ENCODE peak calls at places on chromosomes 2 and 18, in ten cellular contexts. D is K562; V is psoas muscle; R is pancreas; N is upper lobe of right lung; G is heart left ventricle; A is mucosa of descending colon; C is PC-3; O is CD4-positive, CD25-positive, alpha-beta regulatory T cell; P is left lung. Z is an unnamed sample. For H3K36me3, the result is how much of the 10 kb centered on the place peaks cover.

GRCh38 chr18:44602380-44602779 is 78.3 kb upstream of the SETBP1 start:
- ATAC-seq in N (no peak), G (no peak), O (no peak), R (no peak), D (no peak), C (peak), A (no peak), P (no peak), V (no peak), Z (no peak)

GRCh38 chr2:108587621-108588020 is 53.4 kb downstream of the LIMS1 start:
- ATAC-seq in G (peak), D (peak), V (peak), A (peak), C (peak), P (peak), O (no peak), R (peak), N (peak), Z (peak)

GRCh38 chr2:237726401-237726830 is 72.2 kb upstream of the RBM44 start:
- ATAC-seq in V (peak), D (no peak), N (peak), R (peak), P (peak), O (no peak), G (peak), C (no peak), A (peak), Z (peak)

GRCh38 chr2:121089005-121089510 is 195.9 kb downstream of the TFCP2L1 start:
- ATAC-seq in G (peak), C (no peak), N (peak), O (no peak), D (no peak), P (no peak), R (no peak), A (no peak), V (no peak), Z (no peak)

GRCh38 chr2:168203762-168204693 is 43.4 kb downstream of the STK39 start:
- ATAC-seq in C (no peak), O (no peak), D (no peak), V (no peak), N (peak), G (peak), P (peak), R (peak), A (no peak), Z (no peak)

GRCh38 chr2:223697921-223698645 is 95.9 kb upstream of the SCG2 start:
- ATAC-seq in N (no peak), V (no peak), G (no peak), P (no peak), A (no peak), O (no peak), D (no peak), R (no peak), C (no peak), Z (no peak)

GRCh38 chr2:64672708-64673107 is 19.0 kb upstream of the SERTAD2 start:
- ATAC-seq in A (peak), N (no peak), P (no peak), O (no peak), C (no peak), R (no peak), D (peak), V (no peak), G (no peak), Z (no peak)

GRCh38 chr18:5895300-5895885 is at the start of gene TMEM200C:
- ATAC-seq in G (no peak), O (no peak), C (peak), V (no peak), R (peak), D (no peak), P (peak), A (peak), N (peak), Z (peak)

GRCh38 chr2:64937341-64938230 is 51.6 kb upstream of the SLC1A4 start:
- ATAC-seq in A (peak), G (peak), R (peak), D (no peak), O (no peak), N (peak), P (peak), V (peak), C (no peak), Z (peak)

GRCh38 chr2:12897181-12897580 is 180.4 kb downstream of the TRIB2 start:
- ATAC-seq in G (no peak), A (peak), N (no peak), D (no peak), C (no peak), R (no peak), V (no peak), P (no peak), O (peak), Z (no peak)

GRCh38 chr2:16015210-16015902 is 75.0 kb downstream of the MYCN start:
- ATAC-seq in V (no peak), C (no peak), D (no peak), R (no peak), G (no peak), N (no peak), P (no peak), A (no peak), O (no peak), Z (no peak)

GRCh38 chr2:40087434-40087833 is 308.4 kb upstream of the THUMPD2 start:
- ATAC-seq in N (no peak), O (no peak), R (no peak), G (peak), V (no peak), P (peak), A (peak), D (no peak), C (no peak), Z (no peak)

GRCh38 chr2:105426626-105427292 is 27.9 kb upstream of the FHL2 start:
- ATAC-seq in D (peak), A (peak), C (no peak), O (peak), P (no peak), N (no peak), R (no peak), V (no peak), G (peak), Z (no peak)

GRCh38 chr2:168573128-168573903 is 117.2 kb downstream of the CERS6 start:
- ATAC-seq in N (peak), V (no peak), R (no peak), A (no peak), C (no peak), P (no peak), D (no peak), G (no peak), O (no peak), Z (no peak)

GRCh38 chr2:241865957-241866858 is 3.3 kb upstream of the RTP5 start:
- ATAC-seq in D (peak), C (no peak), N (no peak), O (no peak), V (no peak), G (no peak), R (no peak), A (no peak), P (no peak), Z (no peak)

GRCh38 chr2:20223345-20224190 is 1.4 kb downstream of the SDC1 start:
- ATAC-seq in G (peak), N (peak), D (no peak), A (peak), O (no peak), C (peak), P (peak), V (peak), R (peak), Z (peak)

GRCh38 chr18:3279201-3280185 is 17.6 kb downstream of the MYL12B start:
- ATAC-seq in A (peak), P (no peak), O (peak), D (peak), G (peak), R (no peak), C (no peak), N (peak), V (peak), Z (no peak)

GRCh38 chr2:9650119-9650821 is 19.5 kb upstream of the YWHAQ start:
- ATAC-seq in R (no peak), A (no peak), G (no peak), P (no peak), O (no peak), D (no peak), V (no peak), C (no peak), N (no peak), Z (no peak)

GRCh38 chr2:8586397-8587051 is 95.3 kb upstream of the ID2 start:
- ATAC-seq in O (no peak), D (no peak), P (no peak), G (no peak), A (no peak), V (no peak), N (no peak), R (no peak), C (no peak), Z (no peak)

GRCh38 chr2:82797469-82797868 is 1661.6 kb downstream of the SUCLG1 start:
- ATAC-seq in D (no peak), R (no peak), G (no peak), A (no peak), P (no peak), N (no peak), V (no peak), O (no peak), C (no peak), Z (no peak)

GRCh38 chr2:96146881-96147592 is 1.8 kb upstream of the DUSP2 start:
- ATAC-seq in A (no peak), N (no peak), D (peak), G (no peak), O (no peak), R (no peak), C (no peak), P (no peak), V (no peak), Z (no peak)

GRCh38 chr2:236166157-236166780 is 1.9 kb downstream of the GBX2 start:
- ATAC-seq in P (no peak), N (no peak), R (peak), O (no peak), G (no peak), D (no peak), A (no peak), C (no peak), V (no peak), Z (no peak)

GRCh38 chr2:152717242-152718046 is at the start of gene PRPF40A:
- ATAC-seq in V (peak), C (peak), N (peak), D (peak), G (peak), A (peak), R (peak), O (peak), P (peak), Z (peak)

GRCh38 chr2:43568226-43568625 is 27.6 kb downstream of the THADA start:
- ATAC-seq in V (no peak), D (no peak), A (no peak), O (no peak), N (no peak), G (no peak), C (no peak), P (no peak), R (no peak), Z (no peak)

GRCh38 chr2:41716497-41716896 is 331.3 kb upstream of the PKDCC start:
- ATAC-seq in P (no peak), R (no peak), G (no peak), A (no peak), D (peak), C (no peak), V (no peak), O (no peak), N (no peak), Z (no peak)

GRCh38 chr2:177195194-177195593 is 17.4 kb upstream of the HNRNPA3 start:
- ATAC-seq in G (no peak), O (no peak), D (peak), V (no peak), N (no peak), C (no peak), R (no peak), P (no peak), A (no peak), Z (no peak)

GRCh38 chr2:146874260-146874658 is 970.6 kb upstream of the ACVR2A start:
- ATAC-seq in P (peak), V (no peak), A (peak), D (no peak), N (peak), O (no peak), R (no peak), C (peak), G (no peak), Z (peak)

GRCh38 chr2:98849113-98849512 is 86.9 kb downstream of the CRACDL start:
- ATAC-seq in P (no peak), R (no peak), D (no peak), O (no peak), C (no peak), A (no peak), N (no peak), V (no peak), G (no peak), Z (no peak)

GRCh38 chr2:32711219-32711618 is 83.4 kb downstream of the TTC27 start:
- ATAC-seq in R (peak), P (peak), O (no peak), V (no peak), G (no peak), C (peak), N (no peak), A (no peak), D (no peak), Z (peak)

GRCh38 chr2:36672199-36672598 is 24.3 kb upstream of the VIT start:
- ATAC-seq in A (no peak), G (no peak), V (peak), D (peak), P (no peak), N (no peak), C (peak), R (no peak), O (no peak), Z (no peak)

GRCh38 chr2:109594246-109594900 is 19.4 kb downstream of the SEPTIN10 start:
- ATAC-seq in R (no peak), G (no peak), O (no peak), D (no peak), V (no peak), P (no peak), N (no peak), A (no peak), C (no peak), Z (no peak)

GRCh38 chr2:79131687-79132086 is 11.4 kb downstream of the REG1A start:
- ATAC-seq in G (no peak), A (no peak), C (no peak), D (no peak), O (no peak), N (no peak), P (no peak), V (no peak), R (peak), Z (no peak)

GRCh38 chr2:38190542-38191218 is 114.7 kb upstream of the CYP1B1 start:
- ATAC-seq in A (no peak), R (peak), V (no peak), G (peak), D (no peak), C (no peak), N (no peak), O (no peak), P (peak), Z (peak)

GRCh38 chr2:17620841-17621240 is 80.3 kb downstream of the VSNL1 start:
- ATAC-seq in P (peak), N (no peak), C (peak), O (no peak), R (no peak), A (no peak), G (no peak), D (no peak), V (no peak), Z (no peak)

GRCh38 chr2:8602809-8603208 is 79.0 kb upstream of the ID2 start:
- ATAC-seq in D (no peak), N (peak), V (no peak), G (no peak), R (peak), O (no peak), A (peak), C (no peak), P (peak), Z (no peak)

GRCh38 chr2:186696804-186697203 is 2.9 kb downstream of the FAM171B start:
- ATAC-seq in G (no peak), N (no peak), P (no peak), V (no peak), O (no peak), D (no peak), A (no peak), C (no peak), R (no peak), Z (no peak)

DNA sequence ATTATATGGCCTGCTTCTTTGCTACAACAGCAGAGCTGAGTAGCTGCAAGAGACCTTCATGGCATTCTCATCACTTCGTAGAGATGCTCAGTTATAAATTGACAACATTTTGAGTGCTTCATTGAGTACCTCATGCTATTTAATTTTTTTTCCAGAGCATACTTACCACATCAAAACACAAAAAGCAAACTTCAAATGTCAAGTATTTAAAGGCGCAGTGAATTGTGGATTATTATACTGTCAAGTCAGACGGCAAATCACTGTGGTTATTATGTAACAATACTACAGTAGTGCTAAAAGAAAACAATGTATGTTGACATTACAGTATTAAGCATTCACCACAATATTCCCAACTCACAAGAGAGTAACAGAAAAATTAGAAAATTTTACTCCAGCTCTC is 12.5 kb downstream of the ZC3H8 start:
- ATAC-seq in R (no peak), P (peak), G (no peak), A (no peak), V (no peak), O (no peak), D (no peak), N (no peak), C (no peak), Z (no peak)
- H3K36me3 ChIP-seq in R (under half), P (under half), G (under half), A (under half), V (under half), O (under half), D (under half), N (under half), C (under half), Z (under half)

GRCh38 chr18:79246309-79247108 is 149.2 kb upstream of the NFATC1 start:
- ATAC-seq in D (peak), O (peak), G (peak), A (peak), V (peak), R (peak), N (peak), P (peak), C (peak), Z (peak)

GRCh38 chr18:79248495-79249078 is 147.1 kb upstream of the NFATC1 start:
- ATAC-seq in N (no peak), C (no peak), O (no peak), R (no peak), D (peak), V (no peak), A (no peak), G (no peak), P (no peak), Z (no peak)

GRCh38 chr18:79242246-79242645 is 153.5 kb upstream of the NFATC1 start:
- ATAC-seq in D (no peak), V (no peak), A (no peak), O (no peak), C (no peak), R (no peak), G (no peak), N (no peak), P (no peak), Z (no peak)

GRCh38 chr18:79241755-79242154 is 154.0 kb upstream of the NFATC1 start:
- ATAC-seq in G (no peak), O (no peak), D (no peak), C (no peak), A (no peak), V (no peak), N (no peak), R (no peak), P (no peak), Z (no peak)

DNA sequence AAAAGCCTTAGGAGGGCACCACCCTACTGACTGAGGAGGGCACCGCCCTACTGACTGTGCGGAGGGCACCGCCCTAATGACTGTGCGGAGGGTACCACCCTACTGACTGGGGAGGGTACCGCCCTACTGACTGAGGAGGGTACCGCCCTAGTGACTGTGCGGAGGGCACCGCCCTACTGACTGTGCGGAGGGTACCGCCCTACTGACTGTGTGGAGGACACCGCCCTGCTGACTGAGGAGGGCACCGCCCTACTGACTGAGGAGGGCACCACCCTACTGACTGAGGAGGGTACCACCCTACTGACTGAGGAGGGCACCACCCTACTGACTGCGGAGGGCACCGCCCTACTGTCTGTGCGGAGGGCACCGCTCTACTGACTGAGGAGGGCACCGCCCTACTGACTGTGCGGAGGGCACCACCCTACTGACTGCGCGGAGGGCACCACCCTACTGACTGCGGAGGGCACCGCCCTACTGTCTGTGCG is 150.2 kb upstream of the NFATC1 start:
- ATAC-seq in P (no peak), R (no peak), O (peak), D (no peak), G (no peak), N (no peak), C (peak), A (peak), V (no peak), Z (no peak)
- H3K4me3 ChIP-seq in P (no peak), R (no peak), O (no peak), D (no peak), G (no peak), N (no peak), C (peak), A (no peak), V (no peak), Z (no peak)

GRCh38 chr18:48754559-48754958 is 196.2 kb downstream of the SMAD7 start:
- ATAC-seq in G (no peak), A (no peak), C (no peak), V (no peak), R (no peak), D (no peak), N (no peak), O (no peak), P (no peak), Z (no peak)
- H3K36me3 ChIP-seq in G (under half), A (under half), C (under half), V (under half), R (under half), D (under half), N (under half), O (under half), P (under half), Z (under half)

GRCh38 chr18:457533-457932 is 43.0 kb downstream of the COLEC12 start:
- ATAC-seq in G (peak), D (no peak), P (peak), C (no peak), V (no peak), A (peak), R (peak), O (no peak), N (no peak), Z (peak)
- H3K4me3 ChIP-seq in G (peak), D (no peak), P (no peak), C (no peak), V (no peak), A (no peak), R (no peak), O (no peak), N (no peak), Z (peak)

GRCh38 chr2:210460863-210461227 is 15.7 kb downstream of the LANCL1 start:
- ATAC-seq in O (no peak), G (no peak), R (no peak), D (no peak), C (no peak), V (no peak), A (no peak), P (no peak), N (no peak), Z (no peak)
- H3K36me3 ChIP-seq in O (half or more), G (half or more), R (under half), D (under half), C (under half), V (under half), A (under half), P (under half), N (under half), Z (under half)